ENCODE peak calls at places on chromosomes 4 and X, in nine cellular contexts. C is activated CD4-positive, alpha-beta T cell treated with anti-CD3 and anti-CD28 coated beads for 4 hours; W is substantia nigra; K is AG08396; N is COR-L47; L is uterus; X is A172; R is HFFc6; G is cardiac fibroblast. Y is an unnamed sample.

GRCh38 chr4:110730318-110730717 is 107.4 kb upstream of the PITX2 start:
- DNase-seq in C (no peak), W (no peak), K (no peak), N (no peak), L (no peak), X (no peak), R (no peak), G (no peak), Y (no peak)

GRCh38 chr4:123190176-123190575 is 206.4 kb upstream of the SPRY1 start:
- DNase-seq in C (no peak), W (no peak), K (no peak), N (no peak), L (no peak), X (no peak), R (no peak), G (no peak), Y (no peak)

GRCh38 chrX:17520206-17520605 is 145.2 kb downstream of the NHS start:
- DNase-seq in C (no peak), W (no peak), K (no peak), N (no peak), L (no peak), X (no peak), R (no peak), G (no peak), Y (no peak)

GRCh38 chr4:142231787-142232186 is 595.4 kb downstream of the IL15 start:
- DNase-seq in C (no peak), W (no peak), K (no peak), N (no peak), L (no peak), X (no peak), R (no peak), G (no peak), Y (no peak)

GRCh38 chrX:53435997-53436396 is 1.8 kb upstream of the HSD17B10 start:
- DNase-seq in C (peak; percentile 56), W (no peak), K (peak; percentile 78), N (peak; percentile 54), L (peak; percentile 59), X (peak; percentile 37), R (peak; percentile 55), G (peak; percentile 72), Y (peak; percentile 31)

GRCh38 chr4:7165874-7166201 is 26.5 kb upstream of the SORCS2 start:
- DNase-seq in C (no peak), W (no peak), K (no peak), N (no peak), L (peak; percentile 8), X (no peak), R (no peak), G (no peak), Y (no peak)

GRCh38 chr4:169906104-169906503 is 120.1 kb downstream of the MFAP3L start:
- DNase-seq in C (no peak), W (no peak), K (no peak), N (no peak), L (no peak), X (no peak), R (no peak), G (peak; percentile 10), Y (no peak)

GRCh38 chrX:111348363-111348927 is 63.5 kb downstream of the DCX start:
- DNase-seq in C (no peak), W (no peak), K (no peak), N (no peak), L (no peak), X (no peak), R (no peak), G (no peak), Y (no peak)

GRCh38 chr4:3389879-3390840 is 51.6 kb upstream of the HGFAC start:
- DNase-seq in C (no peak), W (no peak), K (no peak), N (no peak), L (no peak), X (no peak), R (no peak), G (no peak), Y (peak; percentile 51)

GRCh38 chrX:42755820-42756219 is 22.1 kb downstream of the PPP1R2C start:
- DNase-seq in C (no peak), W (no peak), K (peak; percentile 13), N (no peak), L (peak; percentile 13), X (peak; percentile 31), R (no peak), G (peak; percentile 68), Y (peak; percentile 40)

GRCh38 chr4:2290974-2291704 is 29.2 kb upstream of the MXD4 start:
- DNase-seq in C (peak; percentile 58), W (no peak), K (no peak), N (no peak), L (peak; percentile 15), X (no peak), R (no peak), G (no peak), Y (peak; percentile 18)

GRCh38 chr4:2341261-2341841 is 77.1 kb downstream of the ZFYVE28 start:
- DNase-seq in C (no peak), W (no peak), K (no peak), N (no peak), L (no peak), X (no peak), R (no peak), G (no peak), Y (no peak)

GRCh38 chr4:60313616-60314015 is 886.5 kb upstream of the ADGRL3 start:
- DNase-seq in C (no peak), W (no peak), K (no peak), N (no peak), L (no peak), X (no peak), R (no peak), G (peak; percentile 71), Y (no peak)

GRCh38 chrX:9341305-9342201 is 123.3 kb upstream of the TBL1X start:
- DNase-seq in C (peak; percentile 41), W (peak; percentile 8), K (no peak), N (no peak), L (peak; percentile 51), X (peak; percentile 22), R (peak; percentile 51), G (peak; percentile 69), Y (peak; percentile 67)

GRCh38 chr4:77821775-77822174 is 2.6 kb upstream of the CNOT6L start:
- DNase-seq in C (peak; percentile 43), W (no peak), K (no peak), N (no peak), L (no peak), X (no peak), R (no peak), G (no peak), Y (no peak)

GRCh38 chr4:25313194-25313895 is 771 bp downstream of the ZCCHC4 start:
- DNase-seq in C (no peak), W (no peak), K (no peak), N (no peak), L (no peak), X (no peak), R (no peak), G (peak; percentile 25), Y (no peak)

GRCh38 chr4:11011249-11011648 is 326.7 kb upstream of the CLNK start:
- DNase-seq in C (no peak), W (no peak), K (no peak), N (no peak), L (no peak), X (no peak), R (no peak), G (no peak), Y (no peak)

GRCh38 chrX:103783971-103784370 is 7.3 kb downstream of the PLP1 start:
- DNase-seq in C (no peak), W (no peak), K (no peak), N (no peak), L (no peak), X (no peak), R (no peak), G (peak; percentile 43), Y (no peak)

GRCh38 chr4:78656968-78657445 is 105.4 kb downstream of the ANXA3 start:
- DNase-seq in C (no peak), W (no peak), K (no peak), N (no peak), L (no peak), X (no peak), R (no peak), G (no peak), Y (no peak)

GRCh38 chr4:154877110-154877760 is 96.2 kb downstream of the RBM46 start:
- DNase-seq in C (no peak), W (no peak), K (no peak), N (peak; percentile 72), L (no peak), X (peak; percentile 41), R (no peak), G (peak; percentile 71), Y (no peak)

GRCh38 chr4:76459291-76459723 is 24.3 kb downstream of the SHROOM3 start:
- DNase-seq in C (no peak), W (no peak), K (peak; percentile 30), N (no peak), L (no peak), X (peak; percentile 75), R (peak; percentile 17), G (peak; percentile 96), Y (no peak)

GRCh38 chrX:41265615-41266014 is 68.3 kb upstream of the DDX3X start:
- DNase-seq in C (peak; percentile 11), W (no peak), K (peak; percentile 67), N (no peak), L (peak; percentile 55), X (peak; percentile 84), R (peak; percentile 83), G (peak; percentile 63), Y (no peak)

GRCh38 chrX:28757290-28757689 is 170.0 kb downstream of the IL1RAPL1 start:
- DNase-seq in C (no peak), W (no peak), K (no peak), N (no peak), L (no peak), X (no peak), R (no peak), G (no peak), Y (no peak)

GRCh38 chr4:151415978-151416377 is 7.0 kb downstream of the FHIP1A start:
- DNase-seq in C (no peak), W (no peak), K (peak; percentile 29), N (no peak), L (no peak), X (peak; percentile 43), R (peak; percentile 52), G (peak; percentile 72), Y (no peak)

GRCh38 chrX:13220916-13221315 is 98.9 kb downstream of the ATXN3L start:
- DNase-seq in C (no peak), W (no peak), K (peak; percentile 21), N (no peak), L (no peak), X (peak; percentile 67), R (peak; percentile 55), G (peak; percentile 12), Y (no peak)

GRCh38 chr4:190015538-190016368 is 11.3 kb downstream of the FRG2 start:
- DNase-seq in C (no peak), W (no peak), K (no peak), N (no peak), L (no peak), X (no peak), R (no peak), G (no peak), Y (no peak)

GRCh38 chrX:38656350-38656915 is 95.1 kb downstream of the TSPAN7 start:
- DNase-seq in C (no peak), W (no peak), K (no peak), N (no peak), L (no peak), X (no peak), R (no peak), G (no peak), Y (no peak)

GRCh38 chrX:8820910-8821527 is 19.8 kb upstream of the FAM9A start:
- DNase-seq in C (no peak), W (no peak), K (no peak), N (no peak), L (no peak), X (no peak), R (no peak), G (no peak), Y (no peak)

GRCh38 chrX:46739736-46740135 is 19.2 kb downstream of the SLC9A7 start:
- DNase-seq in C (no peak), W (no peak), K (no peak), N (no peak), L (no peak), X (no peak), R (no peak), G (no peak), Y (no peak)

GRCh38 chr4:148999924-149000323 is 557.7 kb upstream of the NR3C2 start:
- DNase-seq in C (no peak), W (no peak), K (no peak), N (no peak), L (no peak), X (no peak), R (no peak), G (no peak), Y (no peak)

GRCh38 chr4:87053802-87054767 is 119.3 kb downstream of the AFF1 start:
- DNase-seq in C (no peak), W (no peak), K (no peak), N (no peak), L (no peak), X (no peak), R (no peak), G (no peak), Y (no peak)

Y was measured in heart left ventricle.